ENCODE peak calls at places on chromosomes 7 and 10, in five cellular contexts. A is kidney glomerular epithelial cell; B is K562; M is activated CD4-positive, alpha-beta T cell treated with anti-CD3 and anti-CD28 coated beads, Interleukin-2, amount 50 U/mL, for 1 hour; I is GM19239. G is an unnamed sample.

GRCh38 chr10:118594392-118595063 is 920 bp downstream of the PRLHR start:
- DNase-seq in A (peak), B (peak), M (peak), I (peak), G (no peak)

GRCh38 chr10:70774810-70775678 is 10.1 kb downstream of the TBATA start:
- DNase-seq in M (no peak), A (no peak), B (no peak), I (no peak), G (no peak)

GRCh38 chr7:55420535-55420934 is 55.4 kb downstream of the LANCL2 start:
- DNase-seq in I (no peak), A (peak), M (no peak), B (no peak), G (no peak)

GRCh38 chr7:17408904-17409290 is 110.4 kb downstream of the AHR start:
- DNase-seq in I (no peak), B (no peak), A (no peak), M (no peak), G (no peak)

GRCh38 chr7:125511310-125511709 is 581.7 kb upstream of the POT1 start:
- DNase-seq in A (no peak), I (no peak), B (no peak), M (no peak), G (no peak)

GRCh38 chr10:46551701-46552525 is 4.5 kb downstream of the GPRIN2 start:
- DNase-seq in I (no peak), A (no peak), M (no peak), B (no peak), G (no peak)

GRCh38 chr7:77674878-77675277 is 21.4 kb upstream of the RSBN1L start:
- DNase-seq in M (no peak), I (no peak), A (no peak), B (no peak), G (no peak)

GRCh38 chr7:92691578-92691977 is 101.4 kb upstream of the FAM133B start:
- DNase-seq in A (no peak), I (no peak), B (peak), M (no peak), G (no peak)

GRCh38 chr10:43077421-43078171 is 727 bp downstream of the RET start:
- DNase-seq in M (no peak), A (no peak), B (no peak), I (no peak), G (no peak)

G was measured in stimulated activated naive CD4-positive, alpha-beta T cell treated with Interleukin-2 at 50 U/mL for 16 hours.